ENCODE peak calls at places on chromosomes 11 and 22, in nine cellular contexts. One of them, this sample, is unnamed. For H3K4me1, the result is how much of the 10 kb centered on the place peaks cover.

GRCh38 chr11:72735495-72736027 is 16.6 kb downstream of the ARAP1 start:
- DNase-seq in CD8-positive, alpha-beta T cell: no peak
- DNase-seq in body of pancreas: no peak
- DNase-seq in PC-3: peak
- DNase-seq in uterus: no peak
- DNase-seq in IMR-90: peak
- DNase-seq in H1: no peak
- DNase-seq in GM23248: peak
- DNase-seq in psoas muscle: peak
- DNase-seq in this sample: no peak

GRCh38 chr11:9092846-9093778 is 1.7 kb upstream of the SCUBE2 start:
- DNase-seq in PC-3: peak
- DNase-seq in body of pancreas: peak
- DNase-seq in H1: no peak
- DNase-seq in IMR-90: no peak
- DNase-seq in CD8-positive, alpha-beta T cell: no peak
- DNase-seq in GM23248: peak
- DNase-seq in uterus: no peak
- DNase-seq in psoas muscle: no peak
- DNase-seq in this sample: no peak

GRCh38 chr22:26273011-26273675 is 103.9 kb downstream of the SEZ6L start:
- DNase-seq in psoas muscle: no peak
- DNase-seq in GM23248: no peak
- DNase-seq in CD8-positive, alpha-beta T cell: no peak
- DNase-seq in H1: no peak
- DNase-seq in PC-3: no peak
- DNase-seq in IMR-90: no peak
- DNase-seq in uterus: no peak
- DNase-seq in body of pancreas: no peak
- DNase-seq in this sample: no peak

GRCh38 chr22:38338772-38339379 is 21.6 kb upstream of the CSNK1E start:
- DNase-seq in CD8-positive, alpha-beta T cell: no peak
- DNase-seq in H1: no peak
- DNase-seq in PC-3: no peak
- DNase-seq in IMR-90: no peak
- DNase-seq in body of pancreas: no peak
- DNase-seq in uterus: no peak
- DNase-seq in GM23248: no peak
- DNase-seq in psoas muscle: peak
- DNase-seq in this sample: no peak

GRCh38 chr11:83744620-83745192 is 458.5 kb upstream of the CCDC90B start:
- DNase-seq in GM23248: no peak
- DNase-seq in H1: no peak
- DNase-seq in uterus: no peak
- DNase-seq in psoas muscle: no peak
- DNase-seq in PC-3: no peak
- DNase-seq in CD8-positive, alpha-beta T cell: no peak
- DNase-seq in body of pancreas: no peak
- DNase-seq in IMR-90: no peak
- DNase-seq in this sample: no peak

GRCh38 chr22:32951081-32951806 is 106.9 kb downstream of the SYN3 start:
- DNase-seq in PC-3: no peak
- DNase-seq in uterus: no peak
- DNase-seq in H1: peak
- DNase-seq in psoas muscle: no peak
- DNase-seq in GM23248: no peak
- DNase-seq in CD8-positive, alpha-beta T cell: no peak
- DNase-seq in body of pancreas: no peak
- DNase-seq in IMR-90: no peak
- DNase-seq in this sample: no peak

GRCh38 chr11:121129362-121130340 is 28.6 kb downstream of the TECTA start:
- DNase-seq in PC-3: peak
- DNase-seq in GM23248: no peak
- DNase-seq in uterus: no peak
- DNase-seq in H1: no peak
- DNase-seq in psoas muscle: no peak
- DNase-seq in IMR-90: no peak
- DNase-seq in CD8-positive, alpha-beta T cell: no peak
- DNase-seq in body of pancreas: no peak
- DNase-seq in this sample: no peak

GRCh38 chr11:119935341-119935925 is 202.5 kb downstream of the TRIM29 start:
- DNase-seq in GM23248: no peak
- DNase-seq in body of pancreas: no peak
- DNase-seq in uterus: no peak
- DNase-seq in PC-3: no peak
- DNase-seq in IMR-90: no peak
- DNase-seq in CD8-positive, alpha-beta T cell: no peak
- DNase-seq in H1: no peak
- DNase-seq in psoas muscle: no peak
- DNase-seq in this sample: no peak

GRCh38 chr11:33912405-33913361 is 20.8 kb upstream of the LMO2 start:
- DNase-seq in uterus: no peak
- DNase-seq in CD8-positive, alpha-beta T cell: no peak
- DNase-seq in PC-3: peak
- DNase-seq in GM23248: peak
- DNase-seq in H1: no peak
- DNase-seq in IMR-90: peak
- DNase-seq in psoas muscle: peak
- DNase-seq in body of pancreas: no peak
- DNase-seq in this sample: no peak

GRCh38 chr11:63635762-63636465 is 21.7 kb upstream of the PLAAT3 start:
- DNase-seq in CD8-positive, alpha-beta T cell: peak
- DNase-seq in body of pancreas: peak
- DNase-seq in uterus: peak
- DNase-seq in PC-3: peak
- DNase-seq in psoas muscle: peak
- DNase-seq in H1: peak
- DNase-seq in IMR-90: peak
- DNase-seq in GM23248: peak
- DNase-seq in this sample: peak

GRCh38 chr11:47716692-47717091 is 1.5 kb upstream of the AGBL2 start:
- DNase-seq in H1: no peak
- DNase-seq in uterus: no peak
- DNase-seq in CD8-positive, alpha-beta T cell: no peak
- DNase-seq in GM23248: no peak
- DNase-seq in body of pancreas: no peak
- DNase-seq in psoas muscle: no peak
- DNase-seq in PC-3: no peak
- DNase-seq in IMR-90: no peak
- DNase-seq in this sample: no peak

GRCh38 chr22:49186293-49186692 is 641.4 kb downstream of the BRD1 start:
- DNase-seq in body of pancreas: no peak
- DNase-seq in IMR-90: no peak
- DNase-seq in PC-3: no peak
- DNase-seq in CD8-positive, alpha-beta T cell: no peak
- DNase-seq in uterus: no peak
- DNase-seq in psoas muscle: no peak
- DNase-seq in H1: no peak
- DNase-seq in GM23248: no peak
- DNase-seq in this sample: no peak
- H3K4me1 ChIP-seq in body of pancreas: under half
- H3K4me1 ChIP-seq in IMR-90: under half
- H3K4me1 ChIP-seq in PC-3: under half
- H3K4me1 ChIP-seq in CD8-positive, alpha-beta T cell: under half
- H3K4me1 ChIP-seq in uterus: under half
- H3K4me1 ChIP-seq in psoas muscle: under half
- H3K4me1 ChIP-seq in H1: under half
- H3K4me1 ChIP-seq in GM23248: under half
- H3K4me1 ChIP-seq in this sample: under half

GRCh38 chr22:40416636-40417035 is 46.2 kb downstream of the SGSM3 start:
- DNase-seq in CD8-positive, alpha-beta T cell: no peak
- DNase-seq in PC-3: no peak
- DNase-seq in psoas muscle: no peak
- DNase-seq in uterus: no peak
- DNase-seq in body of pancreas: no peak
- DNase-seq in H1: no peak
- DNase-seq in IMR-90: no peak
- DNase-seq in GM23248: no peak
- DNase-seq in this sample: no peak

GRCh38 chr22:40415531-40416266 is 45.3 kb downstream of the SGSM3 start:
- DNase-seq in psoas muscle: no peak
- DNase-seq in IMR-90: peak
- DNase-seq in PC-3: no peak
- DNase-seq in CD8-positive, alpha-beta T cell: no peak
- DNase-seq in H1: no peak
- DNase-seq in body of pancreas: no peak
- DNase-seq in GM23248: no peak
- DNase-seq in uterus: no peak
- DNase-seq in this sample: no peak

GRCh38 chr22:40417041-40417440 is 46.6 kb downstream of the SGSM3 start:
- DNase-seq in CD8-positive, alpha-beta T cell: no peak
- DNase-seq in PC-3: no peak
- DNase-seq in body of pancreas: no peak
- DNase-seq in psoas muscle: no peak
- DNase-seq in GM23248: no peak
- DNase-seq in H1: no peak
- DNase-seq in IMR-90: no peak
- DNase-seq in uterus: no peak
- DNase-seq in this sample: no peak

GRCh38 chr22:40414838-40415505 is 44.6 kb downstream of the SGSM3 start:
- DNase-seq in uterus: no peak
- DNase-seq in GM23248: no peak
- DNase-seq in body of pancreas: no peak
- DNase-seq in CD8-positive, alpha-beta T cell: no peak
- DNase-seq in psoas muscle: no peak
- DNase-seq in H1: no peak
- DNase-seq in IMR-90: no peak
- DNase-seq in PC-3: no peak
- DNase-seq in this sample: no peak

GRCh38 chr22:40416267-40416570 is 45.8 kb downstream of the SGSM3 start:
- DNase-seq in IMR-90: no peak
- DNase-seq in H1: no peak
- DNase-seq in GM23248: no peak
- DNase-seq in uterus: no peak
- DNase-seq in psoas muscle: no peak
- DNase-seq in PC-3: no peak
- DNase-seq in CD8-positive, alpha-beta T cell: no peak
- DNase-seq in body of pancreas: no peak
- DNase-seq in this sample: no peak
- H3K4me1 ChIP-seq in IMR-90: under half
- H3K4me1 ChIP-seq in H1: under half
- H3K4me1 ChIP-seq in GM23248: under half
- H3K4me1 ChIP-seq in uterus: under half
- H3K4me1 ChIP-seq in psoas muscle: under half
- H3K4me1 ChIP-seq in PC-3: under half
- H3K4me1 ChIP-seq in CD8-positive, alpha-beta T cell: under half
- H3K4me1 ChIP-seq in body of pancreas: under half
- H3K4me1 ChIP-seq in this sample: under half

DNA sequence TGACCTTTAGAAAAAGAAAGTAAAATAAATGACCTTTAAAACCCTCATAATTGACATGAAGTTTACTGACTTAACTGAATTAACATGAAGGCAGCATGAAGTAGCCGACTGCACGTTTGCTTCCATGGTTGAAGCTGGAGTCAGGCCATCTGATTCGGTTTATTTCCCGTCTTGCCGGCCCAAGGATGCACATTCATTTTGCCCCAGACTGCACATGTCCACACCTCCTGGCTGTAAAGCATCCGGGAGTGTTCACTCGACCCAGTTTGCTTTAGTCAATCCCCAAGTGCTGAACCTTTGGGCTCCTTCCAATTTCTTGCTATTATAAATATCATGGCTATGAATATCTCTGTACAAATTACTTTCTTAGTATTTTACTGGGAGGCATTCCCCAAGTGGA is 17.7 kb upstream of the TUB start:
- DNase-seq in PC-3: no peak
- DNase-seq in IMR-90: peak
- DNase-seq in GM23248: peak
- DNase-seq in uterus: peak
- DNase-seq in CD8-positive, alpha-beta T cell: peak
- DNase-seq in H1: no peak
- DNase-seq in psoas muscle: no peak
- DNase-seq in body of pancreas: no peak
- DNase-seq in this sample: no peak
- H3K4me1 ChIP-seq in PC-3: under half
- H3K4me1 ChIP-seq in IMR-90: under half
- H3K4me1 ChIP-seq in GM23248: under half
- H3K4me1 ChIP-seq in uterus: under half
- H3K4me1 ChIP-seq in CD8-positive, alpha-beta T cell: under half
- H3K4me1 ChIP-seq in H1: under half
- H3K4me1 ChIP-seq in psoas muscle: under half
- H3K4me1 ChIP-seq in body of pancreas: under half
- H3K4me1 ChIP-seq in this sample: under half

DNA sequence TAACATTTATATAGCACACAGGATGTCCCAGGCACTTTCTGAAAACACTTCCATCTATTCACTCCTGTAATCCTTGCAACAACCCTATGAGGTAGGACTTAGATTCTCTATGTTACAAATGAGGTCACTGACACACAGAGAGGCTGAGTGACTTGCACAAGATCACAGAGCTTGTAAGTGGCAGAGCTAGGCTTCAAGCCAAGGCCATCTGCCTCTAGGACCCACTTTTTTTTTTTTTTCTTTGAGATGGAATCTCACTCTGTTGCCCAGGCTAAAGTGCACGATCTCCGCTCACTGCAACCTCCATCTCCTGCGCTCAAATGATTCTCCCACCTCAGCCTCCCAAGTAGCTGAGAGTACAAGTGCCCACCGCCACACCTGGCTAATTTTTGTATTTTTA is 18.4 kb upstream of the MYH9 start:
- DNase-seq in uterus: no peak
- DNase-seq in H1: no peak
- DNase-seq in PC-3: no peak
- DNase-seq in body of pancreas: no peak
- DNase-seq in GM23248: peak
- DNase-seq in CD8-positive, alpha-beta T cell: no peak
- DNase-seq in IMR-90: no peak
- DNase-seq in psoas muscle: no peak
- DNase-seq in this sample: peak
- H3K4me1 ChIP-seq in uterus: under half
- H3K4me1 ChIP-seq in H1: under half
- H3K4me1 ChIP-seq in PC-3: under half
- H3K4me1 ChIP-seq in body of pancreas: under half
- H3K4me1 ChIP-seq in GM23248: under half
- H3K4me1 ChIP-seq in CD8-positive, alpha-beta T cell: half or more
- H3K4me1 ChIP-seq in IMR-90: under half
- H3K4me1 ChIP-seq in psoas muscle: under half
- H3K4me1 ChIP-seq in this sample: under half

This sample was measured in SJSA1.